ENCODE peak calls at places on chromosome 4, in eight cellular contexts. Z is GM23248, M is left ventricle myocardium inferior, N is ovary, H is LNCaP clone FGC, D is NCI-H446, L is heart left ventricle, F is left lung. Q is an unnamed sample.

GRCh38 chr4:41594439-41594838 is 56.5 kb downstream of the LIMCH1 start:
- DNase-seq in Z (peak), M (peak), N (no peak), H (peak), D (peak), L (peak), F (no peak), Q (no peak)

GRCh38 chr4:178142724-178143123 is 700.5 kb upstream of the AGA start:
- DNase-seq in Z (no peak), M (no peak), N (no peak), H (no peak), D (no peak), L (no peak), F (no peak), Q (no peak)

GRCh38 chr4:54082168-54082567 is 17.8 kb upstream of the CHIC2 start:
- DNase-seq in Z (peak), M (no peak), N (no peak), H (no peak), D (peak), L (no peak), F (no peak), Q (peak)

GRCh38 chr4:7306021-7306420 is 113.7 kb downstream of the SORCS2 start:
- DNase-seq in Z (no peak), M (no peak), N (no peak), H (no peak), D (no peak), L (no peak), F (no peak), Q (no peak)

GRCh38 chr4:94758141-94758699 is 465 bp downstream of the BMPR1B start:
- DNase-seq in Z (peak), M (no peak), N (peak), H (no peak), D (no peak), L (peak), F (no peak), Q (no peak)

GRCh38 chr4:16496501-16496900 is 270.2 kb upstream of the TAPT1 start:
- DNase-seq in Z (peak), M (no peak), N (no peak), H (no peak), D (no peak), L (no peak), F (no peak), Q (peak)

GRCh38 chr4:128725405-128725804 is 84.1 kb upstream of the JADE1 start:
- DNase-seq in Z (no peak), M (no peak), N (no peak), H (peak), D (no peak), L (no peak), F (no peak), Q (no peak)

GRCh38 chr4:26289421-26289820 is 31.4 kb upstream of the RBPJ start:
- DNase-seq in Z (no peak), M (no peak), N (no peak), H (peak), D (no peak), L (no peak), F (no peak), Q (no peak)

GRCh38 chr4:173532725-173533511 is 2.9 kb upstream of the HAND2 start:
- DNase-seq in Z (no peak), M (no peak), N (no peak), H (no peak), D (no peak), L (no peak), F (no peak), Q (no peak)

GRCh38 chr4:140176735-140177134 is 22.8 kb upstream of the MAML3 start:
- DNase-seq in Z (peak), M (no peak), N (no peak), H (no peak), D (no peak), L (no peak), F (no peak), Q (peak)

GRCh38 chr4:55545133-55545532 is 1.6 kb downstream of the CLOCK start:
- DNase-seq in Z (peak), M (no peak), N (no peak), H (no peak), D (no peak), L (no peak), F (no peak), Q (peak)

GRCh38 chr4:153530284-153530995 is 64.3 kb downstream of the TMEM131L start:
- DNase-seq in Z (no peak), M (no peak), N (no peak), H (no peak), D (no peak), L (no peak), F (no peak), Q (no peak)

GRCh38 chr4:85556293-85556692 is 81.3 kb downstream of the ARHGAP24 start:
- DNase-seq in Z (no peak), M (no peak), N (no peak), H (no peak), D (no peak), L (no peak), F (no peak), Q (no peak)

GRCh38 chr4:89539374-89539773 is 231.8 kb upstream of the GPRIN3 start:
- DNase-seq in Z (peak), M (no peak), N (no peak), H (no peak), D (no peak), L (no peak), F (no peak), Q (peak)

GRCh38 chr4:12270546-12270945 is 841.9 kb upstream of the HS3ST1 start:
- DNase-seq in Z (no peak), M (no peak), N (no peak), H (no peak), D (no peak), L (no peak), F (no peak), Q (peak)

GRCh38 chr4:147596976-147597375 is 20.2 kb upstream of the TMEM184C start:
- DNase-seq in Z (peak), M (no peak), N (no peak), H (peak), D (peak), L (no peak), F (peak), Q (peak)